ENCODE peak calls at places on chromosomes 16 and 17, in seven cellular contexts. G, M, D, B, L, N and R are unnamed samples.

GRCh38 chr17:2854662-2855061 is 58.4 kb downstream of the RAP1GAP2 start:
- DNase-seq in B (no peak), L (peak), N (peak), M (no peak), G (no peak), D (no peak), R (no peak)

GRCh38 chr17:65901394-65901793 is 290.5 kb downstream of the CEP112 start:
- DNase-seq in D (no peak), G (no peak), L (no peak), M (no peak), B (no peak), N (no peak), R (no peak)

GRCh38 chr17:13114601-13115024 is 96.8 kb upstream of the ELAC2 start:
- DNase-seq in L (no peak), G (no peak), N (peak), D (peak), B (no peak), M (peak), R (no peak)

GRCh38 chr16:896261-897199 is 74.3 kb downstream of the LMF1 start:
- DNase-seq in M (no peak), L (no peak), N (no peak), D (no peak), G (no peak), B (no peak), R (no peak)

GRCh38 chr17:73956595-73957465 is 246.6 kb upstream of the RPL38 start:
- DNase-seq in D (peak), N (peak), G (peak), B (no peak), L (peak), M (peak), R (no peak)

GRCh38 chr16:17538942-17539341 is 68.2 kb upstream of the XYLT1 start:
- DNase-seq in B (no peak), G (no peak), D (no peak), L (no peak), M (no peak), N (no peak), R (no peak)

GRCh38 chr17:72643575-72644216 is 448.8 kb downstream of the SLC39A11 start:
- DNase-seq in D (no peak), N (no peak), M (no peak), B (no peak), L (no peak), G (no peak), R (no peak)

GRCh38 chr17:27445971-27446370 is 10.3 kb upstream of the KSR1 start:
- DNase-seq in G (no peak), L (no peak), B (no peak), N (no peak), D (no peak), M (no peak), R (no peak)

GRCh38 chr17:72136692-72137550 is 16.1 kb downstream of the SOX9 start:
- DNase-seq in N (no peak), M (peak), G (no peak), D (no peak), B (no peak), L (no peak), R (no peak)

GRCh38 chr16:30844346-30844670 is 49.6 kb downstream of the BCL7C start:
- DNase-seq in B (no peak), G (no peak), N (no peak), M (no peak), D (no peak), L (no peak), R (no peak)

GRCh38 chr16:84548971-84549844 is 44.7 kb upstream of the MEAK7 start:
- DNase-seq in G (peak), B (no peak), N (no peak), L (no peak), M (no peak), D (no peak), R (no peak)

DNA sequence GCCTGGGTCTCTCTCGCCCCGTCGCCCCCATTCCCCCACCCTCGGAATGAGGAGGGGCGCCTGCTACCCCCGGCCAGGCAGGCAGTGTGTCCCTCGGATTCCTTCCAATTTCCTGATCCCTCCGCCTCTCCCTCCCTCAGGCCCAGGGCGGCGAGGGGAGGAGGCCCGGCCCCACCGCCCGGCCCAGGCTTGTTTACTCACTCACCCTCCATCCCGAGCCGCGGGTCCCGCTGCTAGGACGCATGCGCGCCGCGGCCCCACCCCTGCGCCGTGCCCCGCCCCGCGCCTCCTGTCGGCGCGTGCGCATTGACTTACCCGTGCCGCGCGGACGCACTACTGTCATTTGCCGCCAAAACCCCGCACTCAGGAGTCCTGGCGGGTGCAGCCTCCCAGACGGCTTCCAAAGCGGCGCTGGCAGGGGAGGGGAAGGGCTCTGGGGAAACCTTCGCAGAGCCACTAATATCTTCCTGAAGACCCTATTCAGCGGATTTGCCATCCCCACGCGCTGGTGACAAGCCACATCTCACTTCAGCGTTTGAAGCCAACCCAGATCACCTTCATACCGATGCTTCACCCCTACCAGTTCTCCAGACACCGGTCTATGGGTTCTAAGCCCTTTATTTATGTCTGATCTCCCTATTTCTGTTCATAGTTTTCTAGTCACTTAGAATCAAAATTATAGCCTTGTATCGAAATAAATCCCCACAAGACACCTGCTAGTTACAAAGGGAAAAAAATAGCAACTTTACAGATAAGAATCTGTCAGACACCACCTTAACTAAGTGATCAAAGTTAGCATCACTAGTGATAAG is at the start of gene EZH1:
- DNase-seq in M (peak), N (peak), G (peak), L (peak), B (peak), D (peak), R (peak)
- TF ChIP-seq POLR2AphosphoS5 in M (peak), N (peak), G (peak), L (peak), B (no peak), D (peak), R (peak)

GRCh38 chr17:34511931-34512330 is 67.5 kb upstream of the TMEM132E start:
- DNase-seq in G (no peak), L (no peak), M (no peak), B (no peak), D (no peak), N (no peak), R (no peak)
- TF ChIP-seq POLR2A in G (no peak), L (no peak), M (no peak), B (no peak), D (no peak), N (no peak), R (no peak)

GRCh38 chr17:18314059-18314730 is 599 bp downstream of the TOP3A start:
- DNase-seq in G (no peak), N (no peak), M (no peak), D (peak), B (no peak), L (no peak), R (peak)
- TF ChIP-seq CTCF in G (no peak), N (no peak), M (no peak), D (no peak), B (no peak), L (no peak), R (no peak)

GRCh38 chr17:81891303-81891552 is 158 bp downstream of the ALYREF start:
- DNase-seq in G (no peak), N (no peak), M (no peak), D (no peak), B (no peak), L (no peak), R (no peak)
- TF ChIP-seq POLR2AphosphoS5 in G (no peak), N (no peak), M (no peak), D (no peak), B (no peak), L (no peak), R (no peak)

DNA sequence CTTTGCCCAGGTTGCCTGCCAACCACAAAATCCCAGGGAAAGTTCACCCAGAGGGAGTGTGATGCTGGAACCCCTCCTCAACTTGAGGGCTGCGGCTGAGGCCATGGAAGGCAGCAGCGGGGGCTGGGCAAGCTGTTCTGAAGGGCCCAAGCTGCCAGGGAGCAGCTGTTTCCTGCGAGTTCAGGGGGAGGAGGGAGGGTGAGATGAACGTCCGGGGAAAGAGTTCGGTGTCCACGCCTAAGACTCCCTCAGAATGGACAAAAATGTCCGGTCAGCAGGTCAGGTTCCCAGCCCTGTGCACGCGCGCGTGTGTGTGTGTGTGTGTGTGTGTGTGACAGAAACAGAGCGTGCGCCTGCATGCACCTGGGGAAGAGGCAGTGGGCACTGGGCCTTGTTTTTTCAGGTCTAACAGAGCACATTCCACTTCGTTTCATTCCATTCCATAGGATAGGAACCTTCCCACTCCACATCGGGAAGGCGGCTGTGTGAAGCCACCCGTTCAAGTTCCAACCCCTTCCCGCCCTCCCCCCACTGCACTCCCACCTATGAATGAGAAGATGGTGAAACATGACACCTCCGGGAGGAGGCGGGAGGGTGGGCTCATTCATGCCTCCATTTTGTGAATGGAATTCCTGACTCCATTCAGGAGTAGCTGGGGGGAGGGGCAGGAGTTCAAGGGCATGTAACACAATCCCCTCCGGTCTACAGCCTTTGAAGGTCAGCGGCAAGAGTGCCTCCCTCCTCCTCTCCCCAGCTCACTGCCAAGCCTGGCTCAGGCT is 15.6 kb downstream of the ETV4 start:
- DNase-seq in B (no peak), L (no peak), D (peak), M (peak), G (peak), N (peak), R (peak)
- TF ChIP-seq POLR2A in B (no peak), L (no peak), D (peak), M (peak), G (no peak), N (no peak), R (no peak)